ENCODE peak calls at places on chromosomes 3 and 15, in four cellular contexts. W is neuronal stem cell, Q is IMR-90, L is H1. A is an unnamed sample.

GRCh38 chr15:92073044-92073785 is 219.7 kb downstream of the SLCO3A1 start:
- DNase-seq in W (no peak), Q (peak; percentile 41), L (no peak), A (peak; percentile 1)

GRCh38 chr3:13650210-13651056 is 101.5 kb downstream of the FBLN2 start:
- DNase-seq in W (peak; percentile 85), Q (peak; percentile 55), L (peak; percentile 54), A (peak; percentile 66)

GRCh38 chr3:71176366-71176765 is 407.2 kb downstream of the FOXP1 start:
- DNase-seq in W (no peak), Q (no peak), L (no peak), A (no peak)

GRCh38 chr3:23664459-23664858 is 141.3 kb upstream of the UBE2E1 start:
- DNase-seq in W (no peak), Q (peak; percentile 56), L (no peak), A (no peak)

GRCh38 chr3:130800829-130801228 is 54.2 kb upstream of the PIK3R4 start:
- DNase-seq in W (no peak), Q (no peak), L (no peak), A (no peak)

GRCh38 chr3:78268716-78269668 is 1229.1 kb downstream of the ROBO2 start:
- DNase-seq in W (no peak), Q (no peak), L (no peak), A (no peak)

GRCh38 chr3:67461667-67462142 is 192.7 kb downstream of the SUCLG2 start:
- DNase-seq in W (no peak), Q (peak; percentile 63), L (no peak), A (peak; percentile 38)

GRCh38 chr3:46221936-46222335 is 13.8 kb upstream of the CCR1 start:
- DNase-seq in W (no peak), Q (no peak), L (no peak), A (no peak)

GRCh38 chr3:146350852-146351251 is 99.9 kb upstream of the PLSCR4 start:
- DNase-seq in W (no peak), Q (no peak), L (no peak), A (no peak)

GRCh38 chr15:96947830-96948229 is 617.3 kb downstream of the NR2F2 start:
- DNase-seq in W (peak; percentile 38), Q (no peak), L (no peak), A (peak; percentile 55)

GRCh38 chr3:15645740-15646490 is 44.4 kb downstream of the BTD start:
- DNase-seq in W (no peak), Q (peak; percentile 94), L (no peak), A (peak; percentile 96)

GRCh38 chr3:164897335-164897734 is 181.0 kb downstream of the SI start:
- DNase-seq in W (no peak), Q (no peak), L (no peak), A (no peak)

GRCh38 chr3:194045289-194045688 is 90.7 kb upstream of the HES1 start:
- DNase-seq in W (no peak), Q (no peak), L (no peak), A (no peak)

GRCh38 chr3:85922374-85922773 is 963.6 kb downstream of the CADM2 start:
- DNase-seq in W (no peak), Q (no peak), L (no peak), A (no peak)

GRCh38 chr15:38647683-38648082 is 83.1 kb upstream of the RASGRP1 start:
- DNase-seq in W (no peak), Q (peak; percentile 19), L (no peak), A (peak; percentile 26)

DNA sequence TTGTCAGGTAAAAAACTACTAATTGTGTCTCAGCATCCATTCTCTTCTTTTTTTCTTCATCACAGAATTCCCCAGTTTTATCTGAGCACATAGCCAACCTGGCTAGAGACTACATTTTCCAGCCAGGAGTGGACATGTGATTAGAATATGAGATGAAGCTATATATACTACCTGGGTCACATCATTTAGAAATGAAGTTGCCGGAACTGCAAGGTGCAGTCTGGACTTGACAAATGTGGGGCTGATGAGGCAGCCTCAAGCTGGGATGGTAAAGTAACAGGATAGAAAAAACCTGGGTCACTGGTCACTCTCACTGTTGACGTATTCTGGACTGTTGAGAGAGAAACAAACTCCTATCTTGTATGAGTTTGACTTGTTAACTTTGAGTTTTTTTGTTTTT is 99.6 kb downstream of the STRIT1 start:
- DNase-seq in W (no peak), Q (no peak), L (no peak), A (no peak)
- H2BK120ac ChIP-seq in W (no peak overlapping the region), Q (no peak overlapping the region), L (no peak overlapping the region), A (no peak overlapping the region)

DNA sequence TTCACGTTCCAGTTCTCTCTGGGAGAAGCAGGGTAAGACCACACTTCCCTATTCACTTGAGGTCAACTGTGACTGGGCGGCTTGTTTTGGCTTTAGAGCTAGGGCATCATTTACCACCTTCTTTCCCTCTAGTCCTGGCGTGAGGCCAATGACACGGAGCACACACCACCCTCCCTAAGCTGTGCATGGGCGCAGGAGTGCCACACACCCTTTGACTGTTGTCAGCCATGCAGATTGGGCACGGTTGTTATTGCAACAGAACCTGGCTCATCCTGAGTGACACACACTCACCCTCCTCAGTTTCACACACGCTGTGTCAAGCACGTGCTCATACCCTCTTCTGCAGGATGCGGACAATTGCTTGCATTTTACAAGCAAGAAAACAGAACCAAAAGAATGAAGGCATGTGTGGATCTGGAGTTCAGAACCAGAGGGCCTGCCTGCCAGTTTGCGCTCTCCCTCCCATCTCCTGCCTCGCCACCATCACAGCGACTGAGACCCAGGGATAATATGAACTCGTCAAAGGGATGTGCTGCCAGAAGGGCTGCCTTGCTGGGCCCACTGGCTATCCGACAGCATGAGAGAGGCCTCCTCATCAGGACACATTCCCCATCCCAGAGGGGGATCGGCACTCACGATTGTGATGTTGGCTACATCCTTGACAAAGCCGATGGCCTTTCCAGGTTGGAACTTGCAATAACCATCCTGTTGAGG is 17.6 kb downstream of the CTSH start:
- DNase-seq in W (no peak), Q (no peak), L (no peak), A (no peak)
- H3K27ac ChIP-seq in W (no peak overlapping the region), Q (no peak overlapping the region), L (no peak overlapping the region), A (no peak overlapping the region)

GRCh38 chr3:38549082-38549481 is 52.9 kb downstream of the EXOG start:
- DNase-seq in W (no peak), Q (no peak), L (no peak), A (no peak)

GRCh38 chr3:38549486-38549885 is 53.3 kb downstream of the EXOG start:
- DNase-seq in W (no peak), Q (no peak), L (no peak), A (no peak)

GRCh38 chr3:38545983-38546382 is 49.8 kb downstream of the EXOG start:
- DNase-seq in W (no peak), Q (no peak), L (no peak), A (no peak)

GRCh38 chr3:38549957-38550840 is 54.1 kb downstream of the EXOG start:
- DNase-seq in W (no peak), Q (no peak), L (no peak), A (no peak)

DNA sequence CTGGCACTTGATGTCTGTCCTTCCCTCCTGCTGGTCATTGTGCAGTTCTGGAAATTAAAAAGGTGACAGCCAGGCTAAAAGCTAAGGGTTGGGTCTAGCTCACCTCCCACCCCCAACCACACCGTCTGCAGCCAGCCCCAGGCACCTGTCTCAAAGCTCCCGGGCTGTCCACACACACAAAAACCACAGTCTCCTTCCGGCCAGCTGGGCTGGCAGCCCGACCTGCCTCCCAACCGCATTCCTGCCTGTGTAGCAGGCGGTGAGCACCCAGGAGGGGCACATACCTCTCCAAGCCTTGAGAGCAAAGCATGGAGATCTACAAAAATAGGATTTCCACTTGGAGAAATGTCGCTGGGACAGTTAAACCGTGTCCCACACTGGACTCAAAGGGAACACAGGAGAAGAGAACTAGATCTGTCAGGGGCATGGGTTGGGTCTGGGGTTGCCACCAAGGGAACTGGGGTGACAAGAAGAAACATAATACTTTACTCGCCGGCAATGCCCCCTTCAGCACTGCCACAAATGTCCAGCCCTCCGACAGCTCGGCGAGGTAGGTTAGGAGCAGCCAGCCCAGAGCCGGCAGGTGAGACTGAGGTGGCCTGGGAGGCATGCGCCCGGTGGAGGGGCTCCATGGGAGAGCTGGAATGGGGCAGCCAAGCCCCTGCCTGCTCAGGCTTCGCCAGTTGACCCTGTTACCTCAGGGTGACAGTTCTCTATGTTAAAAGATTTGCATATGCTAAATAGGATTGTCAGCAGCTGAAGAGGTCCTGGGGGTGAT is 52.2 kb downstream of the EXOG start:
- DNase-seq in W (no peak), Q (no peak), L (no peak), A (no peak)
- H2BK120ac ChIP-seq in W (no peak overlapping the region), Q (no peak overlapping the region), L (no peak overlapping the region), A (no peak overlapping the region)

GRCh38 chr3:123377173-123377740 is 71.6 kb downstream of the ADCY5 start:
- DNase-seq in W (no peak), Q (no peak), L (no peak), A (no peak)
- H3K27ac ChIP-seq in W (no peak overlapping the region), Q (no peak overlapping the region), L (no peak overlapping the region), A (no peak overlapping the region)

GRCh38 chr3:158244274-158244673 is 134.4 kb downstream of the RSRC1 start:
- DNase-seq in W (no peak), Q (no peak), L (no peak), A (no peak)

GRCh38 chr3:158248261-158248660 is 138.4 kb downstream of the RSRC1 start:
- DNase-seq in W (no peak), Q (no peak), L (no peak), A (no peak)

GRCh38 chr3:158247288-158247687 is 137.4 kb downstream of the RSRC1 start:
- DNase-seq in W (no peak), Q (no peak), L (no peak), A (no peak)

DNA sequence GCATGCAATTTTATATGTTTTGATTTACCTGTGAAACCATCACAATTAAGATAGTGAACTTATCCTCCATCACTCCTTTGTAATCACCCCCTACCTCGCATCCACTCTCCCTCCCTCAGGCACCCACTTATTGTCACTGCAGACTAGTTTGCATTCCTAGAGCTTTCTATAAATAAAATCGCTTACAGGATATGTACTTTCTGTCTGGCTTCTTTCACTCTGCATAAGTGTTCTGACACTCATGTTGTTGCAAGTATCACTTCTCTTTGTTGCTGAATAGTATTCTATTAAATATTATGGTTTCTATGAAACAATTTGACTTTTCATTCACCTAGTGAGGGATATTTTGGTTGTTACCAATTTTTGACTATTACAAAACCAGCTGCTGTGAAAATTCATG is 139.3 kb downstream of the RSRC1 start:
- DNase-seq in W (no peak), Q (no peak), L (no peak), A (no peak)
- H2BK120ac ChIP-seq in W (no peak overlapping the region), Q (no peak overlapping the region), L (no peak overlapping the region), A (no peak overlapping the region)

DNA sequence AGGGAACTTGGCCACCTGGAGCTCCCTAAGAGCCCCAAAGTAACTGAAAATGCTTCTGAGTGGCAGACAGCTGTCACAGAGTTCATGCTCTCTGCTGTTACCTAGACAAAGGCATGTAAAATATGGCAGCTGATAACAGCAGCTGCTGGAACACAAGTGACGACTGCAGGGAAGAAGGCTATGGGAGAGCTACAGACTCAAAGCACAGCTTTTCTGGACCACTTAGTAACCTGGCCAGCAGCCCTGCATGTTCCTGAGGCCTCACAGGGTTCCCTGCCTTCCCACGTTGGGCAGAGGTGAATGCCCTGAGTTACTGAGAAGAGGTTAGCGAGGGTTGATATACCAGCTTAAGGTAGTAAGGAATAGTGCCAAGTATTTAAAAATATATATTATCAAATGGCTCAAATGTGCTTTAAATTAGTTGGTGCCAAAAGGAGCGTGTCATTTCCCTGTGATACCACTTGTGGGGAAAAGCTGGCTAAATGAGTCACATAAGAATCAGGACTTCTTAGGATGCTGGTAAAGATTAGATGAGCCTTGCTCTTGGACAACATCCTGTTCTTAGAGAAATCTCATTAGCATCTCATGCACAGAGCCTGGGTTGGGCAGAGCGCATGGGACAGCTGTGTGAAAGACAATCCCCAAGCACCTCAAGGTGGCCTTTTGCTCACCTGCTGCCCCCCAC is 76.4 kb upstream of the SCN5A start:
- DNase-seq in W (no peak), Q (peak; percentile 76), L (no peak), A (peak; percentile 7)
- H3K27ac ChIP-seq in W (no peak overlapping the region), Q (no peak overlapping the region), L (no peak overlapping the region), A (no peak overlapping the region)

GRCh38 chr3:138351151-138351550 is 2.8 kb downstream of the MRAS start:
- DNase-seq in W (no peak), Q (peak; percentile 39), L (no peak), A (no peak)
- H2BK120ac ChIP-seq in W (no peak overlapping the region), Q (no peak overlapping the region), L (no peak overlapping the region), A (no peak overlapping the region)

A was measured in mesenchymal stem cell.